ENCODE peak calls at places on chromosome 11, in four cellular contexts. B is neuronal stem cell, Y is IMR-90, H is PC-9. P is an unnamed sample. For H3K4me1, the result is how much of the 10 kb centered on the place peaks cover.

GRCh38 chr11:8028766-8029165 is 41.6 kb downstream of the EIF3F start:
- DNase-seq in Y (no peak), H (no peak), B (no peak), P (no peak)

GRCh38 chr11:106446961-106447360 is 369.5 kb downstream of the AASDHPPT start:
- DNase-seq in Y (no peak), B (no peak), H (no peak), P (no peak)

GRCh38 chr11:130945945-130946344 is 29.7 kb upstream of the SNX19 start:
- DNase-seq in B (no peak), Y (peak), H (no peak), P (peak)

GRCh38 chr11:104462346-104462745 is 298.4 kb upstream of the PDGFD start:
- DNase-seq in H (no peak), B (no peak), Y (peak), P (peak)

GRCh38 chr11:29125621-29126020 is 891.2 kb downstream of the KCNA4 start:
- DNase-seq in B (no peak), H (no peak), Y (no peak), P (no peak)

GRCh38 chr11:534592-535518 is 521 bp downstream of the HRAS start:
- DNase-seq in Y (no peak), B (no peak), H (no peak), P (peak)

GRCh38 chr11:123264431-123264780 is 69.4 kb upstream of the CLMP start:
- DNase-seq in H (no peak), B (no peak), Y (no peak), P (no peak)

GRCh38 chr11:46294365-46295309 is 17.2 kb downstream of the CREB3L1 start:
- DNase-seq in B (peak), Y (peak), H (peak), P (peak)

GRCh38 chr11:117189941-117190544 is 9.1 kb upstream of the TAGLN start:
- DNase-seq in H (no peak), Y (no peak), B (no peak), P (no peak)

GRCh38 chr11:19557720-19558140 is 154.9 kb upstream of the NAV2 start:
- DNase-seq in H (peak), Y (peak), B (peak), P (peak)

GRCh38 chr11:95232666-95233065 is 1.7 kb upstream of the SESN3 start:
- DNase-seq in H (no peak), B (no peak), Y (no peak), P (no peak)

GRCh38 chr11:90465553-90465952 is 242.7 kb upstream of the CHORDC1 start:
- DNase-seq in B (no peak), H (no peak), Y (no peak), P (no peak)

GRCh38 chr11:111426615-111427014 is 47.5 kb upstream of the POU2AF1 start:
- DNase-seq in B (no peak), Y (no peak), H (no peak), P (no peak)

GRCh38 chr11:19628018-19628417 is 84.6 kb upstream of the NAV2 start:
- DNase-seq in H (no peak), B (no peak), Y (peak), P (peak)

GRCh38 chr11:131584694-131585592 is 214.5 kb downstream of the NTM start:
- DNase-seq in B (no peak), Y (no peak), H (no peak), P (no peak)

DNA sequence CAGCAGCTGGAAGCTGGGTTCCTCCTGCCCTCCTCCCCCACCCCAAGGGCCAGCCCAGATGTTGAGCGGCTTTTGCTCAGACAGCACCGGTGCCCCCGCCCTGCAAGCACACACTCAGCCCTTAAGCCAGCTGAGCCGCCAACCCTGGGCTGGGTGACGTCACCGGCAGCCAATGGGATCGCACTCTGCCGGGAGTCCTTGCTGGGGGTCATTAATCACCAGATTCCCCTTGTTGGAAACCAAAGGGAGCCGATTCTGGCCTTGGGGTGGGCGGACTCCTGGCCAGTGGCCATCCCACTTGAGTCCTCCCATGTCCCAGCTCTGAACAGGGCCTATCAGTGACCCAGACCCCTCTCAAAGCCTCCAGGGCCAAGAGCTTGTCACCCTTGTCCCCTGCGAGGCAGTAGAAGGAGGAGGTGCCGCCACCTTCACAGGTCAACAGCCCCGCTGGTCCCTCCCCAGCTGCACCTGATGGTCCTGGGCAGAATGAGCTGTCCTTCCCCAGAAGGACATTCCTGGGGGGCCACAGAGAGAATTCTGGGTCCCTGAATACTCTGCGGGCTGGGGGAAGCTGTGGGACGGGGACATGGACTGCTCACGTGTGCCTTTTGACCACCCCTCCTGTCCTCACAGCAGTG is 7.4 kb downstream of the DUSP8 start:
- DNase-seq in B (peak), H (no peak), Y (peak), P (peak)
- H3K4me1 ChIP-seq in B (under half), H (under half), Y (under half), P (under half)

DNA sequence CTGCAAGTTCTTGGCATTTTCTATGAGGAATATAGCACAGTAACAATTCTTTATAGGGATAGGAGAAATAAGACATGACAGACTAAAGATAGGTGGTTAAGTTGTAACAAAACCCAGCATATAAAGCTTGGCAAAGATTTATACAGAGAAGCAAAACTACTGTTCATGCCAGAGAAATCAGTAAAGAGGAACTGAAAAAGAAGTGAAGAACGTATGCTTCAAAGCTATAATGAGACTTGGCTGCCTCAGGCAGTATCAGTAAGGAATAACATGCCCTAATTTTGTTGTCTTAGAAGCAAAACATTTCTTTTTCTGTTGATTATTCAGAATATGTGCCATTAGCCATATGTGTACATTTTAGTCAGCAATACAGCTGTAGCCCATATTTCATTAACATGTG is 403.1 kb downstream of the NELL1 start:
- DNase-seq in B (no peak), H (no peak), Y (no peak), P (no peak)
- H3K4me2 ChIP-seq in B (no peak), H (no peak), Y (no peak), P (no peak)

DNA sequence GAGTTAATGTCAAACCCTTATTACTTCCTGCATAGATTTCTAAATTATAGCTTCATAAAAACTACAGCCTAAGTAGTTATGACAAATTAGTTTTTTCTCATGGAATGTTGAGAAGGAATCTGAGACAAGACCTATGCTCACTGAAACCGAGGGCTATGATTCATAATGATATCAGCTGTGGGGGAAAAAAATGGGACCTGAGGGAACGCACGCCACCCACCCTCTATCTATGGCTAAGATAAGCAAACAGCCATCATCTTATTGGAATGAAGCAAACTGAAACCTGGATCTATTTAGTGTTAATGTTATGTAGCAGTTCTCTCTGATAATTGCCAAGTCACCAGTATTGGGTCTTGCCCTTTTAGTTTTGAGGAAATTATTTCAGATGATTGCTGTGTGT is 906.9 kb upstream of the RAG2 start:
- DNase-seq in B (no peak), Y (peak), H (peak), P (peak)
- H3K4me1 ChIP-seq in B (under half), Y (under half), H (half or more), P (under half)

GRCh38 chr11:93521086-93521485 is 22.1 kb downstream of the SMCO4 start:
- DNase-seq in H (no peak), Y (no peak), B (no peak), P (no peak)
- H3K4me2 ChIP-seq in H (no peak), Y (no peak), B (no peak), P (no peak)

GRCh38 chr11:58576792-58577440 is 1.3 kb upstream of the LPXN start:
- DNase-seq in H (peak), B (no peak), Y (peak), P (peak)

GRCh38 chr11:58578136-58578634 is 678 bp upstream of the ZFP91 start:
- DNase-seq in Y (peak), H (peak), B (peak), P (peak)

GRCh38 chr11:58578635-58579191 is at the start of gene ZFP91:
- DNase-seq in B (peak), H (peak), Y (peak), P (peak)

GRCh38 chr11:58579192-58580129 is 598 bp downstream of the ZFP91 start:
- DNase-seq in H (peak), B (peak), Y (peak), P (peak)

DNA sequence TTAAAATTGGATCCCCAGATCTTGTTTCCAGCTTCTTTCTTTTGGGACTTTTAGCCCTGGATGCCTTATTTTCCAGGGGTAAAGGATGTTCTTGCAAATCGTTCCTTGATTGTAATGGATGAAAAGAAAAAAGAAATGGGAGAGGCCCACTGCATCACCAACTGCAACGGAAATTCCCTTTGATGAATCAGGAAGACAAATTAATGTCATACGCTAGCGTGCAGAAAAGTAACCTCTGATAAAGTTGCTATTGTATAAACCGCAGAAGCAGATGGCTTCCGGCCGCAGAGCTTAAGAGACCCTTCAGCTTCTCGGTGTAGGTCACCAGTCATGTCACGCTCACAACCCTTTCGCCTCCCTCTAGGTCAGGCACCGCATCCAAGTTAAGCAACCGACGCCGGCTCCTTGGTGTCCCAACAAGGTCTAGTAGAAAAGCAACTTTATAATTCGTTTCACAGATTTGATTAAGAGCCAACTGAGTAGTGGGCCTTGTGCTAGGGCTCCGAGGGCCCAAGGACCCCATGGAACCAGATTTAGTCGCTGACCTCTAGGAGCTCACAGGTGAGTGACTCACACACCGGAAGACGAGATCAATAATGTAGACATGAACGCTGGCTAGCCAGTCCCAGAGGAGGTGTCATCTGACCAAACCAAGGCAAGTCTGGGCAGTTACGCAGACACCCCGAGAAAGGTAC is 1.3 kb upstream of the ZFP91 start:
- DNase-seq in Y (peak), B (no peak), H (peak), P (peak)
- H3K4me1 ChIP-seq in Y (under half), B (under half), H (half or more), P (under half)

DNA sequence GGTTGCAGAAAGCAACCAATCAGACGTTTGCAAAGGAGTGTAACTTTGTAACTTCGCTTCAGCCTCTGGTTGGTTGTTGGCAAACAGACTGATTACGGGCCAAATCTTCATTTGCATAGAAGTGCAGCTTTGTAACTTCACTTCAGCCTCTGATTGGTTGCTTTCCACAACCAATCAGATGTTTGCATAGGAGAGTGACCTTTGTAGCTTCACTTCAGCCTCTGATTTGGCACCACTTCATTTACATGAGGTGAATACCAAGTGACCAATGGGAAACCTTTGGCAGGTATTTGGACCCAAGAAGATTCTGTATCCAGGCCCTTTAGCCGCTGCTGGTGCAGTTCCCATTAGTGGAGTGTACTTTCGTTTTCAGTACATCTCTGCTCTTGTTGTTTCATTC is 16.0 kb downstream of the USP47 start:
- DNase-seq in Y (no peak), B (no peak), H (no peak), P (no peak)
- H3K4me2 ChIP-seq in Y (peak), B (no peak), H (no peak), P (no peak)

DNA sequence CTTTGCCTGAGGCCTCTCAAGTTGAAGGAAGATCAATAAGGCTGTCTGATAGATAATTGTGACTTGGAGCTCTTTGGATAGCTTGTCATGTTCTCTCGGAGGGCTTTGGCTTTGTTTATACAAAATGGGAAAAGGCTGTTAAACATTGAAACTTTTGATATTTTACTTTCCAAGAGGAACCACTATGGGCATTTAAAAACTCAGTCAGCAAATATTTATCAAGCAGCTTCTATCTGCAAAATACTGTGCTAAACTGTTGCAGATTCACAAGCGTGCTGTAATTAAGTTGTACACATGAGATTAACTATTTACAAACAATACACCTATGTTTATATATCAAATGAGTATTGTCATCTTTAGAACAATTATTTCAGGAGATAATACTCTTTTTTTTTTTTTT is 34.5 kb upstream of the SORL1 start:
- DNase-seq in Y (no peak), H (no peak), B (no peak), P (no peak)
- H3K4me1 ChIP-seq in Y (under half), H (under half), B (under half), P (under half)

GRCh38 chr11:126322996-126323395 is 19.1 kb downstream of the DCPS start:
- DNase-seq in Y (no peak), H (no peak), B (no peak), P (peak)

GRCh38 chr11:126318642-126319373 is 14.9 kb downstream of the DCPS start:
- DNase-seq in Y (peak), H (no peak), B (no peak), P (peak)

GRCh38 chr11:126317681-126318641 is 14.1 kb downstream of the DCPS start:
- DNase-seq in Y (peak), H (no peak), B (no peak), P (peak)

GRCh38 chr11:126313826-126314225 is 10.0 kb downstream of the DCPS start:
- DNase-seq in Y (no peak), H (no peak), B (no peak), P (no peak)

DNA sequence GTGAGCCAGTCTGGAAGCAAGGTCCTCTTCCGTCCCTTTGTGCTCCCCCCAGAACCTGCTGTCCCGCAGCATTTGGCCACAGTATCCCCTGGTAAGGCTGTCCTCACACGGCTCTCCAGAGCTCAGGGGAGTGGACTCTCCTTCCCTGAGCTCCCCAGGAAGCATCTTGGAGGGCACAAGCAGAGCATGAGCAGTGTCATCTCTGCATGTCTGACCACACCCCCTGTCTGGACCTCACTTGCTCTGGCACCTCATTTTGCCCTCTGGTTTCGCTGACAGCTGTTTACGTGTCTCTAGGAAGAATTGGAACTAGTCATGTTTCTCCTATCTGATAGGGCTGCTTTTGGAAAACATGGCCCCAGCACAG is 15.5 kb downstream of the DCPS start:
- DNase-seq in Y (no peak), H (no peak), B (no peak), P (peak)
- H3K4me2 ChIP-seq in Y (no peak), H (no peak), B (no peak), P (peak)

GRCh38 chr11:77071077-77071476 is 4.3 kb downstream of the CAPN5 start:
- DNase-seq in H (no peak), B (no peak), Y (no peak), P (no peak)
- H3K4me1 ChIP-seq in H (half or more), B (under half), Y (under half), P (under half)

GRCh38 chr11:64357904-64358535 is 942 bp upstream of the RPS6KA4 start:
- DNase-seq in H (peak), Y (no peak), B (no peak), P (peak)
- H3K4me2 ChIP-seq in H (peak), Y (peak), B (peak), P (peak)

P was measured in GM23248.